ENCODE peak calls at places on chromosomes 5 and 9, in six cellular contexts. R is IMR-90, P is A549, I is SK-N-SH, L is GM12878, X is HepG2. V is an unnamed sample.

GRCh38 chr5:132103380-132103951 is 29.9 kb downstream of the CSF2 start:
- DNase-seq in R (peak), P (peak), I (peak), L (peak), X (peak), V (peak)

GRCh38 chr5:123035950-123036390 is 555 bp downstream of the PPIC start:
- DNase-seq in R (peak), P (peak), I (peak), L (no peak), X (peak), V (peak)

GRCh38 chr5:851553-851952 is 767 bp upstream of the ZDHHC11 start:
- DNase-seq in R (no peak), P (no peak), I (no peak), L (no peak), X (no peak), V (no peak)

GRCh38 chr5:13976223-13976622 is 31.7 kb upstream of the DNAH5 start:
- DNase-seq in R (peak), P (no peak), I (no peak), L (no peak), X (no peak), V (no peak)

GRCh38 chr9:15346837-15347236 is 39.8 kb upstream of the TTC39B start:
- DNase-seq in R (no peak), P (no peak), I (no peak), L (no peak), X (peak), V (no peak)

GRCh38 chr5:143624465-143624864 is 187.5 kb upstream of the HMHB1 start:
- DNase-seq in R (no peak), P (no peak), I (no peak), L (no peak), X (peak), V (no peak)

GRCh38 chr9:22308177-22308576 is 138.4 kb upstream of the DMRTA1 start:
- DNase-seq in R (no peak), P (no peak), I (no peak), L (no peak), X (no peak), V (no peak)

GRCh38 chr5:163460562-163461176 is at the start of gene HMMR:
- DNase-seq in R (peak), P (no peak), I (peak), L (no peak), X (peak), V (no peak)

GRCh38 chr5:159052282-159053011 is 47.3 kb downstream of the EBF1 start:
- DNase-seq in R (no peak), P (no peak), I (no peak), L (no peak), X (no peak), V (no peak)

GRCh38 chr9:34989946-34990635 is 546 bp downstream of the DNAJB5 start:
- DNase-seq in R (peak), P (no peak), I (peak), L (no peak), X (no peak), V (peak)

GRCh38 chr9:133496901-133497411 is 18.1 kb upstream of the SLC2A6 start:
- DNase-seq in R (no peak), P (no peak), I (no peak), L (no peak), X (no peak), V (no peak)

GRCh38 chr5:31944683-31945445 is 229.3 kb downstream of the GOLPH3 start:
- DNase-seq in R (no peak), P (no peak), I (peak), L (no peak), X (no peak), V (no peak)

GRCh38 chr9:94995294-94995693 is 268.8 kb downstream of the AOPEP start:
- DNase-seq in R (no peak), P (no peak), I (no peak), L (no peak), X (no peak), V (no peak)

GRCh38 chr5:123754903-123755302 is 242.9 kb downstream of the CSNK1G3 start:
- DNase-seq in R (peak), P (no peak), I (peak), L (no peak), X (no peak), V (no peak)

GRCh38 chr5:158644301-158644700 is 455.4 kb downstream of the EBF1 start:
- DNase-seq in R (no peak), P (no peak), I (no peak), L (no peak), X (no peak), V (no peak)

GRCh38 chr9:85162822-85163221 is 493.3 kb downstream of the NTRK2 start:
- DNase-seq in R (no peak), P (no peak), I (no peak), L (no peak), X (no peak), V (no peak)

GRCh38 chr5:110880413-110880812 is 141.6 kb downstream of the SLC25A46 start:
- DNase-seq in R (peak), P (no peak), I (no peak), L (peak), X (no peak), V (no peak)

GRCh38 chr5:95808686-95809413 is 13.7 kb downstream of the GLRX start:
- DNase-seq in R (peak), P (no peak), I (no peak), L (peak), X (no peak), V (peak)

GRCh38 chr9:90659626-90660364 is 17.2 kb upstream of the DIRAS2 start:
- DNase-seq in R (peak), P (no peak), I (no peak), L (no peak), X (no peak), V (no peak)

GRCh38 chr9:13267743-13268142 is 11.7 kb downstream of the MPDZ start:
- DNase-seq in R (peak), P (peak), I (no peak), L (no peak), X (no peak), V (no peak)

GRCh38 chr5:176444742-176445141 is 3.4 kb upstream of the FAF2 start:
- DNase-seq in R (no peak), P (no peak), I (no peak), L (no peak), X (no peak), V (no peak)

GRCh38 chr5:142330444-142330843 is 5.6 kb upstream of the SPRY4 start:
- DNase-seq in R (no peak), P (no peak), I (no peak), L (no peak), X (no peak), V (no peak)

GRCh38 chr9:129287595-129288305 is 109.7 kb upstream of the IER5L start:
- DNase-seq in R (no peak), P (no peak), I (no peak), L (no peak), X (no peak), V (no peak)

GRCh38 chr9:27125936-27126335 is 16.9 kb downstream of the TEK start:
- DNase-seq in R (peak), P (no peak), I (no peak), L (no peak), X (no peak), V (no peak)

GRCh38 chr5:124996764-124997077 is 250.3 kb upstream of the ZNF608 start:
- DNase-seq in R (peak), P (no peak), I (no peak), L (no peak), X (no peak), V (no peak)

GRCh38 chr9:138021251-138022056 is 143.9 kb downstream of the CACNA1B start:
- DNase-seq in R (no peak), P (no peak), I (peak), L (no peak), X (no peak), V (no peak)

GRCh38 chr5:145775893-145776444 is 59.2 kb downstream of the PRELID2 start:
- DNase-seq in R (peak), P (peak), I (no peak), L (no peak), X (peak), V (no peak)

GRCh38 chr5:172633403-172633970 is 7.6 kb upstream of the NEURL1B start:
- DNase-seq in R (no peak), P (no peak), I (no peak), L (no peak), X (no peak), V (no peak)

GRCh38 chr5:172634106-172634899 is 6.8 kb upstream of the NEURL1B start:
- DNase-seq in R (no peak), P (no peak), I (no peak), L (no peak), X (no peak), V (no peak)

GRCh38 chr5:172630482-172630881 is 10.6 kb upstream of the NEURL1B start:
- DNase-seq in R (no peak), P (no peak), I (no peak), L (no peak), X (no peak), V (no peak)

GRCh38 chr5:172630961-172631360 is 10.1 kb upstream of the NEURL1B start:
- DNase-seq in R (no peak), P (no peak), I (no peak), L (no peak), X (no peak), V (no peak)

GRCh38 chr5:172632346-172633092 is 8.5 kb upstream of the NEURL1B start:
- DNase-seq in R (no peak), P (no peak), I (no peak), L (no peak), X (no peak), V (no peak)
- TF ChIP-seq SMC3 in R (no peak), P (no peak), I (no peak), L (no peak), X (no peak), V (no peak)

DNA sequence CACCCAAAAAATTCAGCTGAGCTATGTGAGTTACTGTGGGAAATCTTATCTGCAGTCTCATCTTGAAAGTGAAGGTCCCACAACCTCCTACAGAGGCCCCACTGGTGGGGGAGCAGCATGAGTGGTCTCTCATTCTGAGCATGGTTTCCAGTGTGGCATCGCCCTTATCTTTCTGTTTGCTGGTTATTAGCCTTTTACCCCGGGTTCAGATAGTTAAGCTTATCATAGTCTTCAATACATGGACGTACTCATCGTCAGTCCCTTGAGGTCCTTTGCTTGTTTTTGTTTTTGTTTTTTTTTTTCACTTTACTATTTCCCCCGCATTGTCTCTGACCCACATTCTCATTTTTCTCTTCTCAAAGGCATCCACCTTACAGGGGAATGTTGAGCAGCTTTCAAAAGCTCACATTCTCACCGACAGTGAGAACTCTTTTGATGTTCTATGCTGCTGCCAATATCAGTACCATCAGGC is 7.7 kb upstream of the HAVCR2 start:
- DNase-seq in R (no peak), P (no peak), I (no peak), L (peak), X (no peak), V (no peak)
- TF ChIP-seq SMC3 in R (no peak), P (no peak), I (no peak), L (no peak), X (no peak), V (no peak)

DNA sequence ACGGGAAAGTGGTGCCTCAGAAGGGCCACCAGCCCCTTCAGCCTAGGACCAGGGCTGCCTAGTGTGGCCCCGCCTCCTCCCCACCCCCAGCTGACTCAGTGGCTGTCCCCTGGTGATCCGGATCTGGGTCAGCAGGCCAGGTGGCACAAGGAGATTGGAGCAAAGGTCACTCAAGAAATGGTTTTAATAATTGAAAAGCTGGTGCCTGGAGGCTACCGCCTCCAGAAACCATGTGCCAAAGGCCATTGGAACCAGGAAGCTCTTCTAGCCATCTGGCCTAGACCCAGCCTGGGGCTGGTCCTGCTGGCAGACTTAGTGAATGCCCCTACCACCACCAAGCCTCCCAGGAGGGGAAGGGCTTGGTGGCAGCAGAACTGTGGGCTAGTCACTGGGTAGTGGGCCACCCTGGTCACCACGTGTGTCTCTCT is 1.5 kb downstream of the ST6GALNAC4 start:
- DNase-seq in R (no peak), P (no peak), I (peak), L (no peak), X (no peak), V (peak)
- TF ChIP-seq SMC3 in R (no peak), P (no peak), I (no peak), L (no peak), X (no peak), V (no peak)

GRCh38 chr5:68436686-68437520 is 221.3 kb downstream of the PIK3R1 start:
- DNase-seq in R (peak), P (no peak), I (peak), L (no peak), X (no peak), V (no peak)

GRCh38 chr5:68431601-68432337 is 216.2 kb downstream of the PIK3R1 start:
- DNase-seq in R (no peak), P (no peak), I (no peak), L (no peak), X (no peak), V (no peak)

GRCh38 chr5:68432682-68433081 is 217.1 kb downstream of the PIK3R1 start:
- DNase-seq in R (no peak), P (no peak), I (no peak), L (no peak), X (no peak), V (no peak)

GRCh38 chr5:68433921-68434879 is 218.6 kb downstream of the PIK3R1 start:
- DNase-seq in R (peak), P (peak), I (no peak), L (peak), X (peak), V (peak)

GRCh38 chr5:68435611-68436010 is 220.1 kb downstream of the PIK3R1 start:
- DNase-seq in R (no peak), P (no peak), I (no peak), L (no peak), X (no peak), V (no peak)
- TF ChIP-seq SMC3 in R (no peak), P (no peak), I (no peak), L (no peak), X (no peak), V (no peak)

DNA sequence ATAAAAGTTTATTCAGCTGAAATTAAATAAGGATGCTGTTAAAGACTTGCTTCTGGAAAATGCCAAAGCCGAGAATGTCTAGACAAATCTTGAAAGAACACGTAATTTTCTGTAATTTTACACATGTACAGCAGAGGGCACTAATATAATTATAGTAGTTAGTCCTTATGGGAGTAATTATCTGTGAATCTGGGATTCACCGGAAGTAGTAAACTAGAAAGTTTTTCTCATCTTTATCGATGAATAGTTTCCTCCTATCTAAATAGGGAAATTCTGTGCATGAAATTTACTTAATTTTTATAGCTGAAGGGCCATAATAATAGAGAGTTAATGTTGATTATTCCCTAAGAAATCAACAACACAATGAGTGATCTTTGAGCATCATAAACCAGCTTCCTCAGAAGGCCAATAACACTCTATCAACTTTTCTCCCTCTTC is 18.4 kb upstream of the CNTLN start:
- DNase-seq in R (peak), P (peak), I (peak), L (no peak), X (peak), V (peak)
- TF ChIP-seq SMC3 in R (peak), P (peak), I (peak), L (peak), X (peak), V (no peak)